ENCODE peak calls at places on chromosomes 13 and 19, in ten cellular contexts. I is testis, T is breast epithelium, M is HCT116, F is heart left ventricle, H is body of pancreas, A is stomach, C is Peyer's patch, Z is adrenal gland, X is H1. L is an unnamed sample. For H3K27me3 and H3K4me1, the result is how much of the 10 kb centered on the place peaks cover.

GRCh38 chr19:46902402-46902766 is 41.6 kb downstream of the ARHGAP35 start:
- DNase-seq in F (no peak), X (no peak), I (no peak), T (no peak), M (peak), A (peak), C (no peak), Z (no peak), H (no peak), L (no peak)

GRCh38 chr19:50461066-50461875 is 15.0 kb upstream of the EMC10 start:
- DNase-seq in Z (peak), M (peak), C (peak), X (peak), F (no peak), T (peak), A (peak), I (peak), H (peak), L (no peak)

GRCh38 chr13:76677047-76677446 is 209.2 kb downstream of the KCTD12 start:
- DNase-seq in C (no peak), I (peak), A (no peak), Z (no peak), T (no peak), M (no peak), F (peak), X (no peak), H (no peak), L (no peak)

GRCh38 chr13:25286308-25286968 is 850 bp downstream of the MTMR6 start:
- DNase-seq in F (no peak), C (no peak), A (no peak), I (peak), M (no peak), Z (peak), X (no peak), T (no peak), H (no peak), L (no peak)

GRCh38 chr19:39168258-39169142 is 28.3 kb upstream of the NCCRP1 start:
- DNase-seq in T (no peak), M (no peak), X (no peak), C (no peak), F (no peak), H (no peak), Z (no peak), A (no peak), I (no peak), L (no peak)

GRCh38 chr19:51514866-51515481 is 13.4 kb upstream of the SIGLEC12 start:
- DNase-seq in X (no peak), T (no peak), M (peak), F (no peak), H (no peak), Z (no peak), A (no peak), I (no peak), C (no peak), L (no peak)

GRCh38 chr13:109567315-109567714 is 219.1 kb downstream of the IRS2 start:
- DNase-seq in I (no peak), X (no peak), C (no peak), T (no peak), A (no peak), F (no peak), M (no peak), Z (no peak), H (no peak), L (no peak)

GRCh38 chr13:90867336-90867683 is 480.2 kb upstream of the MIR17HG start:
- DNase-seq in H (peak), Z (peak), C (peak), I (peak), F (peak), X (peak), T (peak), M (peak), A (peak), L (peak)

GRCh38 chr13:76216729-76217128 is 580.6 kb downstream of the LMO7 start:
- DNase-seq in T (no peak), F (no peak), C (no peak), A (no peak), M (no peak), X (no peak), I (no peak), Z (no peak), H (no peak), L (no peak)

GRCh38 chr13:59863621-59864020 is 300.1 kb downstream of the DIAPH3 start:
- DNase-seq in A (no peak), C (no peak), Z (no peak), F (no peak), I (no peak), T (no peak), H (no peak), X (no peak), M (no peak), L (no peak)

GRCh38 chr13:31909889-31910551 is 121.6 kb upstream of the FRY start:
- DNase-seq in H (peak), X (no peak), M (peak), T (no peak), A (peak), C (no peak), Z (peak), F (peak), I (peak), L (no peak)

GRCh38 chr13:87677334-87678234 is 6.4 kb downstream of the SLITRK5 start:
- DNase-seq in Z (no peak), I (no peak), A (no peak), H (peak), F (no peak), C (peak), T (peak), X (peak), M (no peak), L (no peak)

GRCh38 chr19:31897292-31897691 is 448.1 kb upstream of the ZNF507 start:
- DNase-seq in A (no peak), F (no peak), H (no peak), I (no peak), Z (no peak), X (no peak), T (no peak), M (no peak), C (no peak), L (no peak)

GRCh38 chr13:113998781-113999617 is 25.1 kb upstream of the C13orf46 start:
- DNase-seq in I (no peak), M (no peak), Z (no peak), X (no peak), A (no peak), C (no peak), H (no peak), F (no peak), T (no peak), L (no peak)

GRCh38 chr13:114001331-114002008 is 27.6 kb upstream of the C13orf46 start:
- DNase-seq in T (no peak), M (no peak), Z (no peak), F (no peak), A (no peak), C (no peak), H (no peak), I (no peak), X (no peak), L (no peak)

GRCh38 chr19:23817519-23817918 is 58.8 kb upstream of the ZNF681 start:
- DNase-seq in X (peak), M (peak), Z (peak), F (no peak), C (no peak), A (peak), H (peak), T (no peak), I (peak), L (no peak)

GRCh38 chr19:10661946-10662345 is 7.8 kb downstream of the ILF3 start:
- DNase-seq in C (no peak), Z (no peak), T (no peak), H (no peak), M (no peak), F (no peak), X (no peak), A (no peak), I (no peak), L (no peak)

GRCh38 chr13:47588676-47589075 is 412.4 kb downstream of the SUCLA2 start:
- DNase-seq in M (no peak), X (no peak), C (no peak), H (no peak), A (no peak), Z (no peak), F (no peak), T (no peak), I (no peak), L (no peak)

GRCh38 chr13:32901994-32902780 is 114.0 kb upstream of the KL start:
- DNase-seq in T (no peak), C (no peak), F (no peak), H (no peak), A (no peak), M (no peak), X (no peak), I (peak), Z (no peak), L (no peak)

GRCh38 chr13:89955773-89956172 is 1391.7 kb upstream of the MIR17HG start:
- DNase-seq in A (no peak), M (no peak), C (no peak), X (no peak), Z (no peak), I (no peak), F (no peak), H (no peak), T (no peak), L (no peak)

GRCh38 chr19:54517483-54517882 is 14.9 kb downstream of the LAIR2 start:
- DNase-seq in T (peak), Z (peak), I (peak), H (peak), X (peak), C (no peak), A (peak), M (no peak), F (peak), L (no peak)

GRCh38 chr13:81051873-81052272 is 710.9 kb upstream of the SPRY2 start:
- DNase-seq in H (no peak), M (no peak), T (no peak), Z (no peak), X (no peak), F (no peak), C (no peak), A (no peak), I (no peak), L (no peak)

GRCh38 chr19:11737964-11738745 is 591 bp downstream of the ZNF823 start:
- DNase-seq in F (peak), T (peak), C (peak), Z (peak), X (peak), A (peak), H (peak), M (no peak), I (peak), L (no peak)

GRCh38 chr13:25295228-25295627 is 6.2 kb upstream of the NUP58 start:
- DNase-seq in M (no peak), I (no peak), X (no peak), T (no peak), Z (no peak), H (no peak), F (no peak), A (no peak), C (no peak), L (no peak)

GRCh38 chr19:6125571-6125989 is 9.9 kb upstream of the ACSBG2 start:
- DNase-seq in H (peak), M (peak), Z (peak), T (no peak), C (peak), I (peak), A (peak), F (peak), X (peak), L (no peak)

GRCh38 chr19:6412111-6412999 is 12.3 kb downstream of the KHSRP start:
- DNase-seq in A (peak), H (peak), X (peak), F (no peak), T (no peak), M (peak), I (peak), Z (no peak), C (peak), L (no peak)

GRCh38 chr19:15467734-15468214 is 3.4 kb upstream of the RASAL3 start:
- DNase-seq in H (no peak), T (no peak), X (no peak), M (no peak), I (no peak), A (no peak), C (no peak), Z (no peak), F (no peak), L (no peak)

GRCh38 chr19:15468675-15469512 is 4.5 kb upstream of the RASAL3 start:
- DNase-seq in A (no peak), I (no peak), H (no peak), Z (no peak), T (no peak), M (no peak), X (no peak), C (no peak), F (no peak), L (no peak)

GRCh38 chr19:15469513-15470297 is 5.4 kb upstream of the RASAL3 start:
- DNase-seq in F (no peak), A (no peak), I (no peak), X (peak), M (no peak), Z (no peak), H (no peak), C (no peak), T (no peak), L (no peak)

GRCh38 chr19:15464394-15465385 is at the start of gene RASAL3:
- DNase-seq in F (peak), T (no peak), H (no peak), C (no peak), I (no peak), A (no peak), X (no peak), M (no peak), Z (no peak), L (no peak)

DNA sequence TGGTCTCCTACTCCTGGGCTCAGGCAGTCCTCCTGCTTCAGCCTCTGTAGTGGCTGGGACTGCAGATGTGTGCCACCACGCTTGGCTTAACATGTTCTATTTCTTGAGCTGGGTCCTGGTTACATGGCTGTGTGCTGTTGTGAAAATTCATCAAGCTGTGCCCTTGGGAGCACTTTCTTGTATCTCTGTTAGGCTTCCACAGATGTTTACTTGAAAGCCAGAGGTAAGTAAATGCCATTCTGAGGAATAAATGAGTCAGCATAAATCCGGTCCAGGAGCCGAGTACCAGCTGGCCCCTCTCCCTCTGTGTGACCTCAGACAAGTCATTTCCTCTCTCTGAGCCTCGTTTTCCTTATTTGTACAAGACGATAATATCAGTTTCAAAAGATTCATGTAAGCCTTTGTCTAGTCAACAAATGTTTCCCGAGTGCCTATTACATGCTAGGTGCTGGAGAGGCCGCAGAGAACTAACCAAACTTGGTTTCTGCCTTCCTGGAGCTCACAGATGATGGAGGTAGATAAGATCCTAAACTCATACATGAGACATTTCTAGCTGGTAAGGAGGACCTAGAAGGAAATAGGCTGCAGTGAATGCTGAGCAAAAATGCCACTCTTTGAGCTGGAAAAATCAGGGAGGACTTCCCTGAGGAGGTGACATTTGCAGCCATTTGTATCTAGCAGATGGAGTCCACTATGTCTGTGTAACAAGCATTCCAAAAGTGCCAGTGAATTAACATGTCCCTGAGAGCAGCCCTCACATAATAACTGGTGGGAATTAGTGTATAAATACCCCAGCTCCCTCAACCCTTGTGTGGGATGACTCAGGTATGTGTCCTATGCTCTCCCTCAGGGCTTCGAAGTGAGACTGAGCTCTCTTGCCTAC is 2.7 kb upstream of the RASAL3 start:
- DNase-seq in H (no peak), F (no peak), M (no peak), X (no peak), I (no peak), T (no peak), A (no peak), Z (no peak), C (no peak), L (no peak)
- H3K27me3 ChIP-seq in H (under half), F (under half), M (under half), X (under half), I (under half), T (under half), A (under half), Z (under half), C (under half), L (half or more)

GRCh38 chr13:102846261-102847015 is 606 bp downstream of the ERCC5 start:
- DNase-seq in M (peak), H (peak), C (peak), T (no peak), A (peak), X (no peak), I (peak), F (peak), Z (peak), L (no peak)
- TF ChIP-seq POLR2A in M (no peak), H (no peak), C (no peak), T (no peak), A (no peak), X (no peak), I (no peak), F (no peak), Z (peak), L (no peak)

GRCh38 chr19:13022111-13022858 is 27.0 kb downstream of the NFIX start:
- DNase-seq in I (no peak), X (no peak), A (no peak), F (no peak), H (no peak), T (no peak), Z (no peak), C (no peak), M (no peak), L (no peak)

GRCh38 chr19:13024958-13025653 is 29.8 kb downstream of the NFIX start:
- DNase-seq in M (no peak), H (no peak), F (no peak), I (no peak), C (peak), X (peak), Z (no peak), T (no peak), A (no peak), L (no peak)

GRCh38 chr19:13023666-13024065 is 28.4 kb downstream of the NFIX start:
- DNase-seq in C (no peak), A (no peak), M (no peak), X (no peak), I (no peak), Z (no peak), F (no peak), T (no peak), H (no peak), L (no peak)

GRCh38 chr19:13024126-13024957 is 29.1 kb downstream of the NFIX start:
- DNase-seq in F (no peak), M (no peak), C (no peak), Z (no peak), I (no peak), A (no peak), X (no peak), H (no peak), T (no peak), L (no peak)

DNA sequence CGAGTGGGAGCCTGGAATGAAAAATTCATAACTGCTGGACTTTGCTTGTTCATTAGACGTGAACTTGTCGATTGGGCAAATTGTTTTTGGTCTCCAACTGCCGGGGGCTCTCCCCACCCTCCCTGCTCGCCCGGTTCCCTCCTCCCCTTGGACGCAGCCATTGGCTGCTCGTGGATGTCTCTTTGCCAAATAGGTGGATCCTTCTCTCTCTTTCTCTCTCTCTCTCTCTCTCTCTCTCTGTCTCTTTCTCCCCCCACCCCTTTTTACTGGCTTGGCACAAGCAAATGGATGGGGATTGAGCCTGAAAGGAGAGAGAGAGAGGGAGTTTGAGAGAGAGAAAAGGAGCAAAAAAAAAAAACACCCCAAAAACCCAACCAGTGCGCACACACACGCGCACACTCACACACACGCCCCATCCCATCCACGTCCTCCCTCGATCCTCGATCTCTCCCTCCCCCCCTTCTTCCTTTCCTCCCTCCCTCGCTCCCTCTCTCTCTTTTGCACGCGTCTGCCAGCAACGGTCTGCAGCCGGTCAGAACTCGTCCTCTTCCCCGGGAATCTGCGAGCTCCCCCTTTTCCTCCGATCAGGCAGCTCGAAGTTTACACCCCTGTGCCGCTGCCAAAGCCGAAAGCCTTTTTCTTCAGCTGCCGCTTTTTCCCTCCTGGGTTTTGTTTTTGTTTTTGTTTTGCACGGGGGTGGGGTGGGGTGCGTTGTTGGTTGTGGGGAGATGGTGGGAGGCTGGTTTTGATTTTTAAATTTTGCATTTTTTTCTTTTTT is 27.8 kb downstream of the NFIX start:
- DNase-seq in C (peak), T (peak), A (peak), I (peak), X (no peak), M (no peak), H (peak), Z (peak), F (peak), L (no peak)
- H3K4me1 ChIP-seq in C (under half), T (under half), A (half or more), I (under half), X (under half), M (under half), H (half or more), Z (under half), F (half or more), L (half or more)

GRCh38 chr19:19229701-19230100 is 17.9 kb downstream of the NCAN start:
- DNase-seq in I (no peak), A (no peak), T (no peak), Z (no peak), X (no peak), H (no peak), C (no peak), M (no peak), F (no peak), L (no peak)
- H3K27me3 ChIP-seq in I (under half), A (under half), T (under half), Z (under half), X (under half), H (under half), C (under half), M (under half), F (under half), L (under half)

GRCh38 chr19:56840452-56841193 is at the start of the genes PEG3 and ZIM2:
- DNase-seq in F (peak), X (no peak), H (peak), I (peak), T (peak), M (no peak), C (no peak), Z (peak), A (no peak), L (no peak)
- TF ChIP-seq POLR2A in F (no peak), X (no peak), H (no peak), I (peak), T (no peak), M (no peak), C (no peak), Z (peak), A (no peak), L (no peak)

DNA sequence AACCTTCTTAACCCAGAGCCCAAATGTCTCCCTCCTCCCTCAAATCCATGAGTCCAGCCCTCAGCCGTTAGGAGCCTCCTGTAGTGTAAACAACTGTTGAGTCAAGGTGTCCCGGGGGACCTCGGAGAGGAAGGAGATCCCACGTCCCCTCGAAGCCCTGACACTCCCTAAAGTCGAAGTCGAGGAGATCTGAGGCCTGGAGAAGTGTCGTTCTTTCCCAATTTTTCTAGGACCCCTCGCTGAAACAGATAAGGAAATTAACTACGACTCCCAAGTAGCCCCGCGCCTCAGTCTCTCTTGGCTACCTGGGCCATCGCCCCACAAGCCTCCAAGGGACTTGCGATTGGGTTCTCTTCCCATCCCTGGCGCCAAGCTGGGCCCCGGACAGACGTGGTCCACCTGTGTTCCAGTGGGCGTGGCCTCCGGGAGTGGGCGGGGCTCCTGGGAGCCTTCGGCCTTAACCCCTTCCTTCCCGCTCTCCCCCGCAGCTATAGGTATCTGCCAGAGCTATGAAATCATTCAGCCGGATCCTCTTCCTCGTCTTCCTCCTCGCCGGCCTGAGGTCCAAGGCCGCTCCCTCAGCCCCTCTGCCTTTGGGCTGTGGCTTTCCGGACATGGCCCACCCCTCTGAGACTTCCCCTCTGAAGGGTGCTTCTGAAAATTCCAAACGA is 869 bp downstream of the GFY start:
- DNase-seq in H (no peak), X (peak), C (no peak), F (no peak), I (peak), Z (no peak), T (no peak), M (peak), A (no peak), L (no peak)
- H3K4me1 ChIP-seq in H (under half), X (under half), C (under half), F (under half), I (under half), Z (under half), T (under half), M (under half), A (under half), L (under half)

L was measured in esophagus squamous epithelium.